ENCODE peak calls at places on chromosomes 5 and 9, in five cellular contexts. I, Q, U, N and M are unnamed samples.

GRCh38 chr9:87567047-87567446 is 69.4 kb downstream of the DAPK1 start:
- DNase-seq in I (no peak), Q (no peak), U (peak; percentile 18), N (no peak), M (no peak)

GRCh38 chr9:23702311-23702922 is 123.6 kb downstream of the ELAVL2 start:
- DNase-seq in I (no peak), Q (no peak), U (no peak), N (no peak), M (no peak)

GRCh38 chr5:12277504-12278192 is 373.4 kb upstream of the CTNND2 start:
- DNase-seq in I (no peak), Q (no peak), U (no peak), N (no peak), M (peak; percentile 1)

GRCh38 chr5:37668524-37669047 is 171.3 kb downstream of the GDNF start:
- DNase-seq in I (peak; percentile 100), Q (no peak), U (peak; percentile 98), N (no peak), M (no peak)

GRCh38 chr5:81838307-81838906 is 87.5 kb upstream of the SSBP2 start:
- DNase-seq in I (peak; percentile 49), Q (no peak), U (peak; percentile 59), N (no peak), M (no peak)

GRCh38 chr9:93013856-93014582 is 44.5 kb upstream of the SUSD3 start:
- DNase-seq in I (no peak), Q (no peak), U (no peak), N (no peak), M (no peak)

GRCh38 chr5:38948501-38948900 is 102.7 kb downstream of the OSMR start:
- DNase-seq in I (peak; percentile 65), Q (no peak), U (peak; percentile 57), N (no peak), M (no peak)

GRCh38 chr5:45691656-45692055 is 4.5 kb downstream of the HCN1 start:
- DNase-seq in I (no peak), Q (no peak), U (no peak), N (no peak), M (no peak)

GRCh38 chr9:12698293-12698692 is 5.1 kb downstream of the TYRP1 start:
- DNase-seq in I (peak; percentile 76), Q (no peak), U (peak; percentile 61), N (no peak), M (no peak)

GRCh38 chr5:3428355-3428754 is 167.3 kb upstream of the IRX1 start:
- DNase-seq in I (no peak), Q (no peak), U (no peak), N (peak; percentile 55), M (no peak)

GRCh38 chr5:64505769-64506566 is at the start of gene RGS7BP:
- DNase-seq in I (peak; percentile 7), Q (no peak), U (peak; percentile 4), N (peak; percentile 73), M (peak; percentile 16)

GRCh38 chr9:33159760-33160127 is 7.4 kb downstream of the B4GALT1 start:
- DNase-seq in I (peak; percentile 92), Q (no peak), U (peak; percentile 91), N (no peak), M (no peak)

GRCh38 chr9:88672874-88673695 is 138.1 kb downstream of the NXNL2 start:
- DNase-seq in I (no peak), Q (no peak), U (no peak), N (peak; percentile 27), M (no peak)
- TF ChIP-seq CTCF in I (no peak), Q (no peak), U (no peak), N (no peak), M (no peak)

GRCh38 chr5:111277061-111277460 is 52.9 kb downstream of the CAMK4 start:
- DNase-seq in I (no peak), Q (no peak), U (no peak), N (no peak), M (no peak)

GRCh38 chr5:111282798-111283197 is 58.6 kb downstream of the CAMK4 start:
- DNase-seq in I (no peak), Q (no peak), U (no peak), N (no peak), M (no peak)

GRCh38 chr5:111280282-111280901 is 56.2 kb downstream of the CAMK4 start:
- DNase-seq in I (no peak), Q (no peak), U (no peak), N (no peak), M (no peak)

GRCh38 chr5:111278824-111279504 is 54.8 kb downstream of the CAMK4 start:
- DNase-seq in I (no peak), Q (peak; percentile 21), U (peak; percentile 24), N (peak; percentile 82), M (peak; percentile 55)
- TF ChIP-seq CTCF in I (peak; percentile 43), Q (peak; percentile 68), U (peak; percentile 61), N (peak; percentile 93), M (peak; percentile 58)

GRCh38 chr9:120929392-120929791 is 2.8 kb upstream of the TRAF1 start:
- DNase-seq in I (no peak), Q (no peak), U (no peak), N (no peak), M (no peak)

GRCh38 chr9:120928015-120928719 is 1.6 kb upstream of the TRAF1 start:
- DNase-seq in I (no peak), Q (no peak), U (no peak), N (no peak), M (no peak)

GRCh38 chr9:120927125-120928014 is 774 bp upstream of the TRAF1 start:
- DNase-seq in I (no peak), Q (no peak), U (no peak), N (no peak), M (no peak)

GRCh38 chr9:120926397-120926928 is at the start of gene TRAF1:
- DNase-seq in I (peak; percentile 45), Q (peak; percentile 62), U (no peak), N (no peak), M (no peak)

GRCh38 chr9:120928720-120929389 is 2.3 kb upstream of the TRAF1 start:
- DNase-seq in I (no peak), Q (peak; percentile 89), U (no peak), N (peak; percentile 74), M (peak; percentile 82)
- TF ChIP-seq CTCF in I (no peak), Q (peak; percentile 29), U (no peak), N (no peak), M (peak; percentile 19)

GRCh38 chr9:90851444-90851843 is 49.8 kb downstream of the SYK start:
- DNase-seq in I (no peak), Q (no peak), U (no peak), N (no peak), M (no peak)
- TF ChIP-seq CTCF in I (no peak), Q (no peak), U (no peak), N (no peak), M (no peak)

DNA sequence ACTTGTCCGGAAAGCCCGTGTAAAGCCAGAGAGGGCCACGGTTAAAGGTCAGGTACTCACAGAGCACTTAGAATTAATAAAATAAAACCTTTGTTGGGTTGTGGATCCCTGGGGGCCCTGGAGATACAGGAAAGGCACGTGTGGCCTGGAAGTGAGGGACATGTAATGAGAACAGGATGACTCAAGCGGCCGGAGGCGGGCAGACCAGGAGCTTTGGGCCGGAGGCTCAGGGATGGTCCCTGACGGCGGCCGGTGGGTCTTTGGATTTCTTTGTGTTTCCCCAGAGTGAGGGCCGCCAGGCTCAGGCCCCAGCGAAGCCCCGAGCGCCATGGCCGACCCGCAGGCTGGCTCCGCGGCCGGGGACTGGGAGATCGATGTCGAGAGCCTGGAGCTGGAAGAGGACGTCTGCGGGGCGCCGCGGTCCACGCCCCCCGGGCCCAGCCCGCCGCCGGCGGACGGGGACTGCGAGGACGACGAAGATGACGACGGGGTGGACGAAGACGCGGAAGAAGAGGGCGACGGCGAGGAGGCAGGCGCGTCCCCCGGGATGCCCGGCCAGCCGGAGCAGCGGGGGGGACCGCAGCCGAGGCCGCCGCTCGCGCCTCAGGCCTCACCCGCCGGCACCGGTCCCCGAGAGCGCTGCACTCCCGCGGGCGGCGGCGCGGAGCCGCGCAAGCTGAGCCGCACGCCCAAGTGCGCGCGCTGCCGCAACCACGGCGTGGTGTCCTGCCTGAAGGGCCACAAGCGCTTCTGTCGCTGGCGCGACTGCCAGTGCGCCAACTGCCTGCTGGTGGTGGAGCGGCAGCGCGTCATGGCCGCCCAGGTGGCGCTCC is 1.3 kb downstream of the DMRT2 start:
- DNase-seq in I (no peak), Q (peak; percentile 41), U (peak; percentile 18), N (peak; percentile 76), M (peak; percentile 53)
- TF ChIP-seq CTCF in I (no peak), Q (no peak), U (no peak), N (no peak), M (peak; percentile 18)

GRCh38 chr9:95317119-95317892 is at the start of gene FANCC:
- DNase-seq in I (peak; percentile 86), Q (peak; percentile 94), U (peak; percentile 85), N (peak; percentile 94), M (peak; percentile 91)
- TF ChIP-seq CTCF in I (no peak), Q (no peak), U (no peak), N (no peak), M (no peak)